ENCODE peak calls at places on chromosomes 13 and 19, in six cellular contexts. O, R, D, X, U and S are unnamed samples.

GRCh38 chr19:29581398-29581797 is 24.7 kb upstream of the POP4 start:
- DNase-seq in O (no peak), R (no peak), D (no peak), X (no peak), U (no peak), S (no peak)

GRCh38 chr19:1540353-1540925 is 16.6 kb downstream of the PLK5 start:
- DNase-seq in O (no peak), R (no peak), D (no peak), X (no peak), U (no peak), S (no peak)

GRCh38 chr13:93079294-93079693 is 147.3 kb upstream of the GPC6 start:
- DNase-seq in O (no peak), R (peak), D (no peak), X (no peak), U (peak), S (no peak)

GRCh38 chr13:72139192-72139591 is 272.2 kb upstream of the DACH1 start:
- DNase-seq in O (no peak), R (no peak), D (no peak), X (no peak), U (no peak), S (no peak)

GRCh38 chr13:75876371-75877050 is 240.4 kb downstream of the LMO7 start:
- DNase-seq in O (peak), R (peak), D (peak), X (peak), U (peak), S (no peak)

GRCh38 chr19:4094761-4095487 is 28.2 kb upstream of the ZBTB7A start:
- DNase-seq in O (no peak), R (no peak), D (no peak), X (no peak), U (no peak), S (peak)

GRCh38 chr13:93476175-93476574 is 249.6 kb downstream of the GPC6 start:
- DNase-seq in O (no peak), R (no peak), D (no peak), X (no peak), U (peak), S (no peak)

GRCh38 chr19:32176591-32176990 is 168.8 kb upstream of the ZNF507 start:
- DNase-seq in O (no peak), R (no peak), D (no peak), X (no peak), U (no peak), S (no peak)

GRCh38 chr19:19627442-19627715 is 641 bp downstream of the LPAR2 start:
- DNase-seq in O (no peak), R (no peak), D (no peak), X (no peak), U (no peak), S (no peak)

GRCh38 chr19:13764821-13765394 is 586 bp downstream of the MRI1 start:
- DNase-seq in O (no peak), R (peak), D (no peak), X (no peak), U (peak), S (no peak)

GRCh38 chr13:42279080-42279479 is 7.1 kb downstream of the AKAP11 start:
- DNase-seq in O (no peak), R (no peak), D (no peak), X (no peak), U (no peak), S (no peak)

GRCh38 chr13:111898956-111899713 is 167.8 kb upstream of the SOX1 start:
- DNase-seq in O (no peak), R (no peak), D (peak), X (no peak), U (no peak), S (peak)

GRCh38 chr13:23087884-23088283 is 92.9 kb upstream of the SGCG start:
- DNase-seq in O (peak), R (peak), D (no peak), X (no peak), U (peak), S (no peak)
- TF ChIP-seq CTCF in O (peak), R (peak), D (no peak), X (peak), U (peak), S (peak)

GRCh38 chr13:45362939-45363338 is 22.0 kb upstream of the TPT1 start:
- DNase-seq in O (no peak), R (no peak), D (no peak), X (no peak), U (no peak), S (no peak)
- TF ChIP-seq CTCF in O (no peak), R (peak), D (no peak), X (no peak), U (no peak), S (no peak)

GRCh38 chr13:50537029-50537428 is 306.5 kb downstream of the DLEU7 start:
- DNase-seq in O (no peak), R (no peak), D (no peak), X (no peak), U (no peak), S (no peak)

GRCh38 chr13:50529154-50529882 is 314.2 kb downstream of the DLEU7 start:
- DNase-seq in O (no peak), R (peak), D (peak), X (peak), U (peak), S (no peak)

GRCh38 chr13:50535050-50535449 is 308.4 kb downstream of the DLEU7 start:
- DNase-seq in O (no peak), R (no peak), D (no peak), X (no peak), U (no peak), S (no peak)

GRCh38 chr13:50527612-50528509 is 315.6 kb downstream of the DLEU7 start:
- DNase-seq in O (no peak), R (no peak), D (no peak), X (no peak), U (no peak), S (no peak)

GRCh38 chr13:50531917-50532899 is 311.3 kb downstream of the DLEU7 start:
- DNase-seq in O (no peak), R (no peak), D (no peak), X (no peak), U (peak), S (no peak)
- TF ChIP-seq CTCF in O (peak), R (peak), D (peak), X (peak), U (peak), S (peak)

DNA sequence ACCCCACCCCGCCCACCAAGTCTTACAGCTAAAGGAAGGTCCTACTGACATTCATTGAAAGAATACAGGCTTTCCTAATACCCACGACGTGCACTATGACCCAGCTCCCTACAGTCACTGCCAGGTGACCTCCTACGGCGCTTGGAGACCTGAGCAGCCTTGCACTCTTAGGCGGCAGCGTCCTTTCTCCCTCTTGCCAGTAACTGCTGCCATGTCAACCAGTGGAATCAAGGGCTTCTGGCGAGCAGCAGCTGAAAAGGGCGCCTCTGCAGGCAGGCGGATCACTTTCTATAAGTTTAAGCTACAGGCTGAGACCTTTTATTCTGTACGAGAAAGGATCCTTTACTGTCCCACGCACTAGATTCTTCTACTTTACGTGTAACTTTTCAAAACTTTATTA is 2.0 kb downstream of the KCTD12 start:
- DNase-seq in O (no peak), R (peak), D (peak), X (peak), U (peak), S (no peak)
- TF ChIP-seq CTCF in O (no peak), R (peak), D (no peak), X (peak), U (peak), S (no peak)

GRCh38 chr19:49165865-49166301 is 8.3 kb downstream of the TRPM4 start:
- DNase-seq in O (no peak), R (no peak), D (no peak), X (no peak), U (no peak), S (no peak)
- TF ChIP-seq CTCF in O (no peak), R (peak), D (no peak), X (no peak), U (no peak), S (no peak)

DNA sequence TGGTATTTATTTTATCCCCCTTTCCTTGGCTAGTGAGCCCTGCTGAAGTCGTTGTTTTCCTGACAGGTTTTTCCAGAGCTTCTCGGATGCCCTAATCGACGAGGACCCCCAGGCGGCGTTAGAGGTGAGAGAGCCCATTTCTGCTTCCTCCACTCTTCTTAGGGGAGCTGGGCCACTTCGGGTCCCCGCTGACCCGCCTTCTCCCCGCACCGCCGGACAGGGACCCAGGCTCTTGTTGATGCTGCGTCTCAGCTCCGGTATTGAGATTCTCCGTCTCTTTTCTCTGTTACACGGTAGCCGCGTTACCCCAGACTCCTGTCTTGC is 306 bp downstream of the SUGT1 start:
- DNase-seq in O (no peak), R (no peak), D (no peak), X (no peak), U (no peak), S (peak)
- TF ChIP-seq CTCF in O (peak), R (no peak), D (no peak), X (no peak), U (no peak), S (peak)

GRCh38 chr13:58712191-58712590 is 1080.6 kb downstream of the PCDH17 start:
- DNase-seq in O (no peak), R (no peak), D (no peak), X (no peak), U (no peak), S (no peak)
- TF ChIP-seq CTCF in O (no peak), R (no peak), D (no peak), X (no peak), U (no peak), S (no peak)